ENCODE peak calls at places on chromosomes 5 and 9, in six cellular contexts. T, C, W, H, F and Y are unnamed samples.

GRCh38 chr9:10690546-10690945 is 77.7 kb upstream of the PTPRD start:
- DNase-seq in T (no peak), C (no peak), W (no peak), H (no peak), F (no peak), Y (no peak)

GRCh38 chr9:133122935-133123611 is 2.0 kb upstream of the RALGDS start:
- DNase-seq in T (peak; percentile 58), C (no peak), W (no peak), H (no peak), F (peak; percentile 54), Y (no peak)

GRCh38 chr5:139481122-139481533 is 1.4 kb downstream of the STING1 start:
- DNase-seq in T (peak; percentile 48), C (no peak), W (peak; percentile 78), H (no peak), F (peak; percentile 55), Y (peak; percentile 69)

GRCh38 chr9:130894546-130894945 is 2.1 kb downstream of the QRFP start:
- DNase-seq in T (no peak), C (peak; percentile 27), W (no peak), H (no peak), F (no peak), Y (no peak)

GRCh38 chr9:33661186-33661585 is 134.2 kb upstream of the PRSS3 start:
- DNase-seq in T (no peak), C (no peak), W (no peak), H (no peak), F (no peak), Y (no peak)

GRCh38 chr5:179326176-179326997 is 18.9 kb downstream of the ADAMTS2 start:
- DNase-seq in T (peak; percentile 25), C (peak; percentile 52), W (peak; percentile 47), H (no peak), F (peak; percentile 28), Y (no peak)

GRCh38 chr9:37324691-37325490 is 97.6 kb upstream of the GRHPR start:
- DNase-seq in T (no peak), C (no peak), W (no peak), H (no peak), F (no peak), Y (no peak)

GRCh38 chr5:33933723-33934544 is 2.3 kb upstream of the RXFP3 start:
- DNase-seq in T (no peak), C (no peak), W (no peak), H (no peak), F (no peak), Y (no peak)

GRCh38 chr9:99368341-99369326 is 146.6 kb downstream of the SEC61B start:
- DNase-seq in T (no peak), C (peak; percentile 24), W (no peak), H (no peak), F (no peak), Y (no peak)

GRCh38 chr9:78763424-78763823 is 466.5 kb downstream of the PSAT1 start:
- DNase-seq in T (no peak), C (no peak), W (no peak), H (no peak), F (no peak), Y (no peak)
- H3K4me3 ChIP-seq in T (no peak overlapping the region), C (no peak overlapping the region), W (no peak overlapping the region), H (no peak overlapping the region), F (no peak overlapping the region), Y (no peak overlapping the region)

DNA sequence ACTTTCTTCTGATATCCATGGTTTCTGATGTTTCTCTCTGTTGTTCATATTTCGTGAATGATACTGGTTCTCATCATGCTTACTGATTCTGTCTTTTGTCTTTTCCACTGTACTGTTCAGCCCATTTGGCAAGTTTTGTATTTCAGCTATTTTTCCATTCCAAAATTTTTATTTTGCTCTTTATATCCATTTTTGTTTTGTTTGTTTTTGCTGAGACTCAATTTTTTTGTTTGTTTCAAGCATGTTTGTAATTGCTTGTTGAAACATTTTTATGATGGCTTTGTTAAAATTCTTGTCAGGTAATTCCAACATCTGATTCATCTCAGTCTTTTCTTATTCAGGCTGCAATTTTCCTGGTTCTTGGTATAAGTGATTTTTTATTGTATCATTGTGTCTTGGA is 64.0 kb downstream of the ERCC6L2 start:
- DNase-seq in T (no peak), C (no peak), W (no peak), H (no peak), F (no peak), Y (no peak)
- H3K36me3 ChIP-seq in T (no peaks in the 10 kb centered on the region), C (peaks cover 5% of the 10 kb centered on the region), W (peaks cover 59% of the 10 kb centered on the region), H (peaks cover 4% of the 10 kb centered on the region), F (no peaks in the 10 kb centered on the region), Y (peaks cover 10% of the 10 kb centered on the region)

GRCh38 chr5:118121258-118121657 is 867.1 kb downstream of the DTWD2 start:
- DNase-seq in T (no peak), C (no peak), W (no peak), H (no peak), F (no peak), Y (no peak)

GRCh38 chr5:118126159-118126558 is 862.2 kb downstream of the DTWD2 start:
- DNase-seq in T (no peak), C (no peak), W (no peak), H (no peak), F (no peak), Y (no peak)

GRCh38 chr5:118125687-118126086 is 862.7 kb downstream of the DTWD2 start:
- DNase-seq in T (no peak), C (no peak), W (no peak), H (no peak), F (no peak), Y (no peak)
- H3K4me3 ChIP-seq in T (no peak overlapping the region), C (no peak overlapping the region), W (no peak overlapping the region), H (no peak overlapping the region), F (no peak overlapping the region), Y (no peak overlapping the region)

GRCh38 chr5:41763537-41763936 is 106.7 kb downstream of the OXCT1 start:
- DNase-seq in T (no peak), C (no peak), W (no peak), H (no peak), F (no peak), Y (no peak)

GRCh38 chr5:41764650-41765049 is 105.6 kb downstream of the OXCT1 start:
- DNase-seq in T (no peak), C (no peak), W (no peak), H (no peak), F (no peak), Y (no peak)

GRCh38 chr5:41763096-41763495 is 107.1 kb downstream of the OXCT1 start:
- DNase-seq in T (no peak), C (no peak), W (no peak), H (no peak), F (no peak), Y (no peak)

GRCh38 chr5:41761663-41762062 is 108.6 kb downstream of the OXCT1 start:
- DNase-seq in T (no peak), C (no peak), W (no peak), H (no peak), F (no peak), Y (no peak)

DNA sequence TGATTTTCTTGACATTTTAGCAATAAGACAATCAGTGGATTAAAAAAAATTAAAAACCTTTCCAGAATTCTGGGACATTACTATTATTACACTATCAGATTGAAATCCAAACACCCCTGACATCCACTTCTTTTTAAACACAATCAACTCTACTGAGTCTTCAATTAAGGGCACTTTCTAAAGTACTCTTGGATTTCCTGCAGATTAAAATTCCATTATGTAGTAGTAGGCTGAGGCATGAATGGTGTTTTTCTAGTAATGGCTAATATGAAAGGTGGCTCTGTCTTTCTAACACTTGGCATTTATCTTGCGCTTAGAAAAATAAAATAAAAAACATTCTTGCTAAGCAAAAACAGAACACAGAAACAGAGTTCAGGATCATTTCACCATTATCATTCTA is 107.8 kb downstream of the OXCT1 start:
- DNase-seq in T (no peak), C (no peak), W (no peak), H (no peak), F (no peak), Y (no peak)
- H3K36me3 ChIP-seq in T (no peaks in the 10 kb centered on the region), C (no peaks in the 10 kb centered on the region), W (peaks cover 13% of the 10 kb centered on the region), H (no peaks in the 10 kb centered on the region), F (no peaks in the 10 kb centered on the region), Y (peaks cover 16% of the 10 kb centered on the region)

GRCh38 chr9:111037744-111038335 is 430 bp downstream of the LPAR1 start:
- DNase-seq in T (peak; percentile 68), C (peak; percentile 45), W (peak; percentile 83), H (no peak), F (peak; percentile 51), Y (no peak)

GRCh38 chr9:111040494-111040893 is 2.2 kb upstream of the LPAR1 start:
- DNase-seq in T (no peak), C (no peak), W (no peak), H (no peak), F (no peak), Y (no peak)

GRCh38 chr9:111036946-111037743 is 1.1 kb downstream of the LPAR1 start:
- DNase-seq in T (no peak), C (no peak), W (no peak), H (no peak), F (no peak), Y (no peak)

GRCh38 chr9:111038336-111039202 is at the start of gene LPAR1:
- DNase-seq in T (peak; percentile 82), C (peak; percentile 55), W (peak; percentile 77), H (no peak), F (peak; percentile 79), Y (peak; percentile 46)

GRCh38 chr9:111039203-111039907 is 1.1 kb upstream of the LPAR1 start:
- DNase-seq in T (peak; percentile 74), C (peak; percentile 57), W (peak; percentile 67), H (no peak), F (peak; percentile 70), Y (no peak)
- H3K4me3 ChIP-seq in T (no peak overlapping the region), C (peak overlapping the region; percentile 15), W (no peak overlapping the region), H (no peak overlapping the region), F (peak overlapping the region; percentile 71), Y (no peak overlapping the region)